ENCODE peak calls at places on chromosome 6, in seven cellular contexts. One of them, this sample, is unnamed.

GRCh38 chr6:135867332-135867731 is 15.8 kb downstream of the PDE7B start:
- DNase-seq in heart right ventricle: no peak
- DNase-seq in lower lobe of right lung: no peak
- DNase-seq in left ventricle myocardium inferior: no peak
- DNase-seq in CD8-positive, alpha-beta T cell: no peak
- DNase-seq in colonic mucosa: no peak
- DNase-seq in nephron progenitor cell: no peak
- DNase-seq in this sample: no peak

GRCh38 chr6:161215876-161216615 is 57.8 kb downstream of the AGPAT4 start:
- DNase-seq in heart right ventricle: no peak
- DNase-seq in lower lobe of right lung: no peak
- DNase-seq in left ventricle myocardium inferior: no peak
- DNase-seq in CD8-positive, alpha-beta T cell: no peak
- DNase-seq in colonic mucosa: no peak
- DNase-seq in nephron progenitor cell: no peak
- DNase-seq in this sample: no peak

GRCh38 chr6:143536461-143536865 is 24.9 kb upstream of the FUCA2 start:
- DNase-seq in heart right ventricle: no peak
- DNase-seq in lower lobe of right lung: peak
- DNase-seq in left ventricle myocardium inferior: peak
- DNase-seq in CD8-positive, alpha-beta T cell: peak
- DNase-seq in colonic mucosa: peak
- DNase-seq in nephron progenitor cell: peak
- DNase-seq in this sample: no peak

GRCh38 chr6:167702241-167702827 is 124.4 kb upstream of the AFDN start:
- DNase-seq in heart right ventricle: no peak
- DNase-seq in lower lobe of right lung: no peak
- DNase-seq in left ventricle myocardium inferior: no peak
- DNase-seq in CD8-positive, alpha-beta T cell: no peak
- DNase-seq in colonic mucosa: no peak
- DNase-seq in nephron progenitor cell: no peak
- DNase-seq in this sample: no peak

GRCh38 chr6:30749554-30750378 is 5.4 kb upstream of the IER3 start:
- DNase-seq in heart right ventricle: no peak
- DNase-seq in lower lobe of right lung: no peak
- DNase-seq in left ventricle myocardium inferior: no peak
- DNase-seq in CD8-positive, alpha-beta T cell: no peak
- DNase-seq in colonic mucosa: peak
- DNase-seq in nephron progenitor cell: no peak
- DNase-seq in this sample: no peak

GRCh38 chr6:16344756-16345155 is 106.4 kb downstream of the GMPR start:
- DNase-seq in heart right ventricle: no peak
- DNase-seq in lower lobe of right lung: no peak
- DNase-seq in left ventricle myocardium inferior: no peak
- DNase-seq in CD8-positive, alpha-beta T cell: no peak
- DNase-seq in colonic mucosa: no peak
- DNase-seq in nephron progenitor cell: no peak
- DNase-seq in this sample: no peak

GRCh38 chr6:102813489-102814275 is 1420.2 kb downstream of the GRIK2 start:
- DNase-seq in heart right ventricle: no peak
- DNase-seq in lower lobe of right lung: no peak
- DNase-seq in left ventricle myocardium inferior: no peak
- DNase-seq in CD8-positive, alpha-beta T cell: no peak
- DNase-seq in colonic mucosa: no peak
- DNase-seq in nephron progenitor cell: no peak
- DNase-seq in this sample: no peak

GRCh38 chr6:148395583-148396101 is 53.0 kb downstream of the SASH1 start:
- DNase-seq in heart right ventricle: peak
- DNase-seq in lower lobe of right lung: no peak
- DNase-seq in left ventricle myocardium inferior: peak
- DNase-seq in CD8-positive, alpha-beta T cell: no peak
- DNase-seq in colonic mucosa: no peak
- DNase-seq in nephron progenitor cell: no peak
- DNase-seq in this sample: no peak

GRCh38 chr6:139060332-139060731 is 31.8 kb downstream of the ABRACL start:
- DNase-seq in heart right ventricle: no peak
- DNase-seq in lower lobe of right lung: no peak
- DNase-seq in left ventricle myocardium inferior: no peak
- DNase-seq in CD8-positive, alpha-beta T cell: no peak
- DNase-seq in colonic mucosa: no peak
- DNase-seq in nephron progenitor cell: no peak
- DNase-seq in this sample: no peak

GRCh38 chr6:167807200-167807599 is 19.5 kb upstream of the AFDN start:
- DNase-seq in heart right ventricle: no peak
- DNase-seq in lower lobe of right lung: no peak
- DNase-seq in left ventricle myocardium inferior: no peak
- DNase-seq in CD8-positive, alpha-beta T cell: no peak
- DNase-seq in colonic mucosa: no peak
- DNase-seq in nephron progenitor cell: no peak
- DNase-seq in this sample: no peak

GRCh38 chr6:131161987-131162386 is 26.7 kb downstream of the AKAP7 start:
- DNase-seq in heart right ventricle: no peak
- DNase-seq in lower lobe of right lung: no peak
- DNase-seq in left ventricle myocardium inferior: no peak
- DNase-seq in CD8-positive, alpha-beta T cell: no peak
- DNase-seq in colonic mucosa: no peak
- DNase-seq in nephron progenitor cell: no peak
- DNase-seq in this sample: no peak

GRCh38 chr6:166486536-166486880 is 100.0 kb downstream of the RAMACL start:
- DNase-seq in heart right ventricle: no peak
- DNase-seq in lower lobe of right lung: no peak
- DNase-seq in left ventricle myocardium inferior: peak
- DNase-seq in CD8-positive, alpha-beta T cell: no peak
- DNase-seq in colonic mucosa: no peak
- DNase-seq in nephron progenitor cell: no peak
- DNase-seq in this sample: no peak

GRCh38 chr6:37641546-37641945 is 56.1 kb downstream of the MDGA1 start:
- DNase-seq in heart right ventricle: no peak
- DNase-seq in lower lobe of right lung: no peak
- DNase-seq in left ventricle myocardium inferior: no peak
- DNase-seq in CD8-positive, alpha-beta T cell: no peak
- DNase-seq in colonic mucosa: no peak
- DNase-seq in nephron progenitor cell: no peak
- DNase-seq in this sample: no peak

GRCh38 chr6:40753048-40753447 is 165.9 kb upstream of the LRFN2 start:
- DNase-seq in heart right ventricle: no peak
- DNase-seq in lower lobe of right lung: no peak
- DNase-seq in left ventricle myocardium inferior: no peak
- DNase-seq in CD8-positive, alpha-beta T cell: no peak
- DNase-seq in colonic mucosa: no peak
- DNase-seq in nephron progenitor cell: no peak
- DNase-seq in this sample: no peak

DNA sequence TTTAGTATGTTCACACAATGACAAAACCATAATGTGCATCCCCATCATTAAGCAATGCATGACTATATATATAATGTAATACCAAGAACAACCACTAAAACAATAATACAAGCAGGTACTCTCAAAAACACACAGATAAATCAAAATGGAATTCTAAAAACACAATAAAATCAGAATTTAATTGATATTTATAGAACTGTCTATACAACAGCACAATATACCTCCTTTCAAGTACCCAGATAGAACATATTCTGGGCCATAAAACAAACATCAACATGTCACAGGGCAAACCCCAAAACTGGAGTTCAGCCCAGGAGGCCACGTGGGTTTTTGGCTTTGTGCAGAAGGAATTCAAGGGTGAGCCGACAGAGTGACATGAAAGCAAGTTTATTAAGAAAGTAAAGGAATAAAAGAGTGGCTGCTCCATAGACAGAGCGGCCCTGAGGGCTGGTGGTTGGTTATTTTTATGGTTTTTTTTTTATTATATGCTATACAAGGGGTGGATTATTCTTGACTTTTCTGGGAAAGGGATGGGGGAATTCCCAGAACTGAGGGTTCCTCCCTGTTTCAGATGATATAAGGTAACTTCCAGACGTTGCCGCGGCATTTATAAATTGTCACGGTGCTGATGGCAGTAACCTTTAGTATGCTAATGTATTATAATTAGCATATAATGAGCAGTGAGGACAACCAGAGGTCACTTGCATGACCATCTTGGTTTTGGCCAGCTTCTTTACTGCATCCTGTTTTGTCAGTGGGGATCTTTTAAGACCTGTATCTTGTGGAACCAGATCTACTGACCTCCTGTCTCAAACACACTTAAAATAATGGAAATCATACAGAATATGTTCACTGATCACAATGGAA is 5.6 kb downstream of the RAB23 start:
- DNase-seq in heart right ventricle: no peak
- DNase-seq in lower lobe of right lung: no peak
- DNase-seq in left ventricle myocardium inferior: no peak
- DNase-seq in CD8-positive, alpha-beta T cell: no peak
- DNase-seq in colonic mucosa: peak
- DNase-seq in nephron progenitor cell: no peak
- DNase-seq in this sample: no peak
- TF ChIP-seq CTCF in heart right ventricle: no peak
- TF ChIP-seq CTCF in lower lobe of right lung: no peak
- TF ChIP-seq CTCF in left ventricle myocardium inferior: peak
- TF ChIP-seq CTCF in CD8-positive, alpha-beta T cell: peak
- TF ChIP-seq CTCF in colonic mucosa: peak
- TF ChIP-seq CTCF in nephron progenitor cell: no peak
- TF ChIP-seq CTCF in this sample: peak

DNA sequence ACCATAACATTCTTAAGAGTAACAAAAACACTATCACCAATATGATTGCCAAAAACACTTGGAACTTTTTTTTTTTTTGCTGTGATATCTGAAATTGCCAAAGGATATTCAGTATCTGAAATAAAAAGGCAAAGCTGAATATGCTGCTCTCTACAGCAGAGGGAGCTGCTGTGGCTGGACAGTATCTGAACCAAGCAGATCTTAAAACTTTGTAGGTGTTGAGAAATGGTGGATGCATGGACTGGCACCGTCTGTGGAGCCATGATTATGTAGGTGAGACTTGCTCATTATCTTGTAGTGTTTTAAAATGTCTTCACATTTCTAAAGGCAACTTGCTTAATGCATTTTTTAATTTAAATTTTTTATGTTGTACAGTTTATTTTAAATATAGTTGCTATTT is 9.2 kb downstream of the PDCD2 start:
- DNase-seq in heart right ventricle: no peak
- DNase-seq in lower lobe of right lung: no peak
- DNase-seq in left ventricle myocardium inferior: no peak
- DNase-seq in CD8-positive, alpha-beta T cell: no peak
- DNase-seq in colonic mucosa: no peak
- DNase-seq in nephron progenitor cell: no peak
- DNase-seq in this sample: no peak
- TF ChIP-seq CTCF in heart right ventricle: no peak
- TF ChIP-seq CTCF in lower lobe of right lung: no peak
- TF ChIP-seq CTCF in left ventricle myocardium inferior: peak
- TF ChIP-seq CTCF in CD8-positive, alpha-beta T cell: no peak
- TF ChIP-seq CTCF in colonic mucosa: no peak
- TF ChIP-seq CTCF in nephron progenitor cell: no peak
- TF ChIP-seq CTCF in this sample: peak

GRCh38 chr6:81752084-81752968 is at the start of gene TENT5A:
- DNase-seq in heart right ventricle: peak
- DNase-seq in lower lobe of right lung: peak
- DNase-seq in left ventricle myocardium inferior: peak
- DNase-seq in CD8-positive, alpha-beta T cell: peak
- DNase-seq in colonic mucosa: peak
- DNase-seq in nephron progenitor cell: peak
- DNase-seq in this sample: peak
- TF ChIP-seq CTCF in heart right ventricle: peak
- TF ChIP-seq CTCF in lower lobe of right lung: no peak
- TF ChIP-seq CTCF in left ventricle myocardium inferior: peak
- TF ChIP-seq CTCF in CD8-positive, alpha-beta T cell: no peak
- TF ChIP-seq CTCF in colonic mucosa: no peak
- TF ChIP-seq CTCF in nephron progenitor cell: no peak
- TF ChIP-seq CTCF in this sample: peak

GRCh38 chr6:125781307-125781868 is 9.4 kb upstream of the NCOA7 start:
- DNase-seq in heart right ventricle: no peak
- DNase-seq in lower lobe of right lung: no peak
- DNase-seq in left ventricle myocardium inferior: no peak
- DNase-seq in CD8-positive, alpha-beta T cell: peak
- DNase-seq in colonic mucosa: no peak
- DNase-seq in nephron progenitor cell: no peak
- DNase-seq in this sample: no peak

GRCh38 chr6:125784365-125784764 is 6.4 kb upstream of the NCOA7 start:
- DNase-seq in heart right ventricle: no peak
- DNase-seq in lower lobe of right lung: no peak
- DNase-seq in left ventricle myocardium inferior: no peak
- DNase-seq in CD8-positive, alpha-beta T cell: no peak
- DNase-seq in colonic mucosa: no peak
- DNase-seq in nephron progenitor cell: no peak
- DNase-seq in this sample: no peak

GRCh38 chr6:125780540-125781306 is 10.0 kb upstream of the NCOA7 start:
- DNase-seq in heart right ventricle: peak
- DNase-seq in lower lobe of right lung: peak
- DNase-seq in left ventricle myocardium inferior: peak
- DNase-seq in CD8-positive, alpha-beta T cell: peak
- DNase-seq in colonic mucosa: peak
- DNase-seq in nephron progenitor cell: peak
- DNase-seq in this sample: no peak

GRCh38 chr6:125779924-125780539 is 10.7 kb upstream of the NCOA7 start:
- DNase-seq in heart right ventricle: peak
- DNase-seq in lower lobe of right lung: peak
- DNase-seq in left ventricle myocardium inferior: peak
- DNase-seq in CD8-positive, alpha-beta T cell: peak
- DNase-seq in colonic mucosa: peak
- DNase-seq in nephron progenitor cell: peak
- DNase-seq in this sample: no peak
- TF ChIP-seq CTCF in heart right ventricle: peak
- TF ChIP-seq CTCF in lower lobe of right lung: peak
- TF ChIP-seq CTCF in left ventricle myocardium inferior: peak
- TF ChIP-seq CTCF in CD8-positive, alpha-beta T cell: peak
- TF ChIP-seq CTCF in colonic mucosa: no peak
- TF ChIP-seq CTCF in nephron progenitor cell: no peak
- TF ChIP-seq CTCF in this sample: peak

GRCh38 chr6:96089173-96089572 is 73.4 kb downstream of the FUT9 start:
- DNase-seq in heart right ventricle: no peak
- DNase-seq in lower lobe of right lung: no peak
- DNase-seq in left ventricle myocardium inferior: no peak
- DNase-seq in CD8-positive, alpha-beta T cell: no peak
- DNase-seq in colonic mucosa: no peak
- DNase-seq in nephron progenitor cell: peak
- DNase-seq in this sample: no peak
- TF ChIP-seq CTCF in heart right ventricle: no peak
- TF ChIP-seq CTCF in lower lobe of right lung: no peak
- TF ChIP-seq CTCF in left ventricle myocardium inferior: no peak
- TF ChIP-seq CTCF in CD8-positive, alpha-beta T cell: no peak
- TF ChIP-seq CTCF in colonic mucosa: no peak
- TF ChIP-seq CTCF in nephron progenitor cell: peak
- TF ChIP-seq CTCF in this sample: peak

DNA sequence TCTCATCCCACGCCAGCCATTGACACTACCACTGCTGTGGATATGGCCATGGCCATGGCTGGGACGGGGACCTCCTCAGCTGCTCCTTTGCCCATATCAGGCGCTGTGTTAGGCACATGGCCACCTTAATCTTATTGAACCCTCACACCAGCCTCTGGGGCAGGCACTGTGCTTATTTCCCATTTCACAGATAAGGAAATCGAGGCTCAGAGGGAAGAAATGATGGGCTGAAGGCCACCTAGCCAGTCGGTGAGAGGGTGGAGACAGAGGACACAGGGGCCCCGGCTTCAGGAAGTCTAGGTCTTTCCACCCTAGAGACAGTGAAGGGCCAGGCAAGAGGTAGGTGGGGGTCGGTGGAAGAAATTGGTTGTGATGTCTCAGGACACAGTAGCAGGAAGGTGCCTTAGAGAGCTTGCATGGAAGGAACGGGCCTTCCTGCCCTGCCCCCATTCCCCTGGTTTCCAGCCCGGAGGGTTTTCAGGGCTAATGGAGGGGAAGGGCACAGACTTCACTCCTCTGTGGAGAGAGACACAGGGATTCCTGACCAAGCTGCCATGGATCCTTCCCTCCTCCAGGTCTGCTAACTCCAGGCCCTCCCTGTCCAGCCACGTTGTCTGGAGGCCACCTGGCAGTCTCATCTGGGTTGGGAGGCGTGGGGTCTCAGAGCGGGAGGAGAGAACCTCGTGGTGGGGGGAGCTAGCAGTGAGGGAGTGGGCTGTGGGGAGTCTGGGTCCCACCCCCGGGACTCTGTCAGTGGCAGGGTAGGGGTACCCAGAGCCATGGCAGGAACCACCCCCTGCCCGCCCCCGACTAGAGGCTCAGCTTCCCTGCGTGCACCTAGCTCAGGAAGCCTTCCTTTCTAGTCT is 120.4 kb downstream of the VEGFA start:
- DNase-seq in heart right ventricle: no peak
- DNase-seq in lower lobe of right lung: no peak
- DNase-seq in left ventricle myocardium inferior: no peak
- DNase-seq in CD8-positive, alpha-beta T cell: no peak
- DNase-seq in colonic mucosa: no peak
- DNase-seq in nephron progenitor cell: no peak
- DNase-seq in this sample: no peak
- TF ChIP-seq CTCF in heart right ventricle: no peak
- TF ChIP-seq CTCF in lower lobe of right lung: no peak
- TF ChIP-seq CTCF in left ventricle myocardium inferior: no peak
- TF ChIP-seq CTCF in CD8-positive, alpha-beta T cell: no peak
- TF ChIP-seq CTCF in colonic mucosa: no peak
- TF ChIP-seq CTCF in nephron progenitor cell: no peak
- TF ChIP-seq CTCF in this sample: no peak